ENCODE peak calls at places on chromosomes 5 and 9, in seven cellular contexts. V, C, I, P, W, Y and Z are unnamed samples.

GRCh38 chr5:149636861-149637246 is 55.6 kb downstream of the ARHGEF37 start:
- DNase-seq in C (peak; percentile 71), I (peak; percentile 90), P (peak; percentile 50), Y (peak; percentile 90), W (peak; percentile 58), V (no peak), Z (peak; percentile 73)

GRCh38 chr5:115895821-115896220 is 54.1 kb downstream of the AP3S1 start:
- DNase-seq in C (no peak), V (no peak), W (no peak), Y (no peak), I (no peak), P (no peak), Z (no peak)

GRCh38 chr5:127673401-127673800 is 24.5 kb downstream of the CTXN3 start:
- DNase-seq in Y (no peak), W (no peak), V (no peak), C (no peak), I (no peak), P (no peak), Z (no peak)

GRCh38 chr9:88652876-88653275 is 117.9 kb downstream of the NXNL2 start:
- DNase-seq in C (no peak), Y (no peak), V (no peak), P (no peak), I (no peak), W (no peak), Z (no peak)

GRCh38 chr9:131418143-131419028 is 24.5 kb downstream of the PRRC2B start:
- DNase-seq in P (no peak), I (peak; percentile 33), V (no peak), C (no peak), W (no peak), Y (no peak), Z (no peak)

GRCh38 chr9:3014164-3014563 is 170.3 kb upstream of the PUM3 start:
- DNase-seq in I (no peak), C (no peak), Y (no peak), W (no peak), P (no peak), V (no peak), Z (no peak)

GRCh38 chr9:109781541-109782197 is 1.7 kb downstream of the PALM2AKAP2 start:
- DNase-seq in C (no peak), Y (no peak), W (peak; percentile 73), P (peak; percentile 71), I (peak; percentile 19), V (no peak), Z (no peak)

GRCh38 chr9:131889437-131890244 is 149.8 kb upstream of the RAPGEF1 start:
- DNase-seq in C (no peak), Y (peak; percentile 86), W (peak; percentile 24), I (no peak), P (no peak), V (no peak), Z (no peak)

GRCh38 chr9:96027271-96028131 is 152.0 kb downstream of the ERCC6L2 start:
- DNase-seq in Y (no peak), W (no peak), C (peak; percentile 40), V (no peak), I (no peak), P (no peak), Z (no peak)

GRCh38 chr5:38382898-38383297 is 124.5 kb downstream of the EGFLAM start:
- DNase-seq in I (peak; percentile 46), Y (peak; percentile 75), V (no peak), C (peak; percentile 57), P (peak; percentile 71), W (peak; percentile 78), Z (peak; percentile 59)

GRCh38 chr5:121979691-121980090 is 17.9 kb downstream of the SRFBP1 start:
- DNase-seq in Y (no peak), W (no peak), C (no peak), I (no peak), P (no peak), V (no peak), Z (no peak)

GRCh38 chr5:155773680-155774079 is 553.3 kb upstream of the SGCD start:
- DNase-seq in I (no peak), V (no peak), Y (no peak), W (no peak), P (no peak), C (no peak), Z (no peak)

GRCh38 chr9:20297646-20298084 is 324.6 kb downstream of the MLLT3 start:
- DNase-seq in I (no peak), C (no peak), Y (no peak), V (no peak), W (no peak), P (peak; percentile 91), Z (no peak)

GRCh38 chr5:69152731-69153130 is 14.2 kb upstream of the CCNB1 start:
- DNase-seq in V (no peak), W (no peak), I (no peak), P (no peak), C (no peak), Y (no peak), Z (no peak)

GRCh38 chr5:96388186-96388585 is 44.9 kb downstream of the PCSK1 start:
- DNase-seq in P (no peak), W (no peak), Y (peak; percentile 43), I (no peak), C (no peak), V (no peak), Z (no peak)

GRCh38 chr9:138052635-138053320 is 175.2 kb downstream of the CACNA1B start:
- DNase-seq in W (peak; percentile 32), C (no peak), I (no peak), P (peak; percentile 38), Y (no peak), V (no peak), Z (no peak)

GRCh38 chr5:88484367-88484766 is 215.7 kb upstream of the TMEM161B start:
- DNase-seq in C (no peak), I (no peak), Y (no peak), V (no peak), W (no peak), P (no peak), Z (no peak)

GRCh38 chr5:54792611-54793404 is 192.6 kb downstream of the ESM1 start:
- DNase-seq in C (no peak), P (no peak), W (no peak), Y (no peak), I (no peak), V (no peak), Z (no peak)

GRCh38 chr5:154355141-154355611 is 90.6 kb upstream of the SAP30L start:
- DNase-seq in W (peak; percentile 75), P (peak; percentile 43), I (no peak), C (no peak), Y (peak; percentile 12), V (no peak), Z (no peak)

GRCh38 chr9:68974431-68974830 is 39.5 kb downstream of the PRKACG start:
- DNase-seq in Y (no peak), V (no peak), C (peak; percentile 67), P (no peak), W (no peak), I (no peak), Z (peak; percentile 66)

GRCh38 chr5:139951296-139951924 is 91.7 kb downstream of the NRG2 start:
- DNase-seq in V (no peak), W (no peak), P (no peak), I (no peak), Y (no peak), C (no peak), Z (peak; percentile 8)

GRCh38 chr9:6829027-6829426 is 71.3 kb downstream of the KDM4C start:
- DNase-seq in V (no peak), C (no peak), Y (no peak), P (no peak), I (no peak), W (no peak), Z (no peak)

GRCh38 chr5:137231535-137231934 is 267.6 kb downstream of the SPOCK1 start:
- DNase-seq in V (no peak), W (no peak), I (no peak), P (no peak), C (no peak), Y (no peak), Z (no peak)

GRCh38 chr5:62588668-62589067 is 10.0 kb downstream of the LRRC70 start:
- DNase-seq in W (no peak), Y (no peak), V (no peak), P (no peak), C (no peak), I (no peak), Z (no peak)

GRCh38 chr5:62590396-62590795 is 11.8 kb downstream of the LRRC70 start:
- DNase-seq in Y (no peak), C (no peak), W (no peak), P (no peak), I (no peak), V (no peak), Z (no peak)

GRCh38 chr5:62592558-62592957 is 13.9 kb downstream of the LRRC70 start:
- DNase-seq in C (no peak), Y (no peak), I (no peak), V (no peak), W (no peak), P (no peak), Z (no peak)

GRCh38 chr5:62587737-62588136 is 9.1 kb downstream of the LRRC70 start:
- DNase-seq in V (no peak), I (no peak), W (no peak), C (no peak), P (no peak), Y (peak; percentile 8), Z (no peak)

DNA sequence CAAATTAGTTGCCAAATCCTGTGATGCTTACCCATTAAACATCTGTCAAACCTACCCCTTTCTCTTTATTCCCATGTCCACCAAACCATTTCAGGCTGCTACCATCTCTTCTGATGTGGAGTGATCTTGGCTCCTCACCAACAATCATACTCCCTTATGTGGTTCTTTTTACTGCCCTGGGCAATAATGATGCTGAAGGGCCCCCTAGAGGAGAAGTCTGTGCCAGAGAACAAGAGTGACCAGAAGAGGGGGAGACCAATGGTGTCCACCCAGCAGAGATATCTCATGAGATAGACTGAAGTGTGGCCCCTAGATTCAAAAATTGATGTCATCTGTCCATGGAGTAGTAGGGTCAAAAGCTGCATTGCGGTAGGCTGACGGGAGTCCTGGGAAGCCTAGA is 10.9 kb downstream of the LRRC70 start:
- DNase-seq in Y (no peak), P (no peak), I (no peak), V (no peak), C (no peak), W (no peak), Z (no peak)
- TF ChIP-seq CTCF in Y (peak; percentile 20), P (no peak), I (no peak), V (no peak), C (no peak), W (no peak), Z (no peak)

GRCh38 chr5:171152382-171152781 is 156.7 kb upstream of the TLX3 start:
- DNase-seq in Y (no peak), P (no peak), W (no peak), V (no peak), C (no peak), I (no peak), Z (no peak)
- TF ChIP-seq CTCF in Y (peak; percentile 63), P (no peak), W (no peak), V (no peak), C (peak; percentile 4), I (no peak), Z (peak; percentile 3)

GRCh38 chr5:177310332-177310731 is 1.4 kb downstream of the MXD3 start:
- DNase-seq in C (no peak), Y (no peak), W (peak; percentile 68), V (no peak), P (no peak), I (no peak), Z (no peak)
- TF ChIP-seq CTCF in C (no peak), Y (no peak), W (no peak), V (no peak), P (no peak), I (no peak), Z (no peak)

DNA sequence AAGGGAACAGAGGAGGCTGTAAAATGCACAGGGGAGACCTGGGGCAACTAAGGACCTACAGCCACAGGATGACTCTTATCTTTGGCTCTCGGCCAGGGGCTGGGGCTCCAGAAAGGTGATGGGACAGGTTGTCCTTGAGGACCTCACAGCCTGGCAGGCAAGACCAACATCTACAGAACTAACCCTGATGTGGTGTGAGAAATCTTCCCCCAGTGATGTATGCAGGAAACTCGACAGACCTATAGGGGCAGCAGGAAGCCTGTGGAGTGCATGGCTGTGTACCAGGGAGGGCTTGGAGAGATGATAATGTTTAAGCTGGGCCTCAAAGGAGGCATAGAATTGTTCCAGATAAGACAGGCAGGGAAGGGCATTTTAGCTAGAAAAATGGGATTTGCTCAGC is 68.4 kb upstream of the SLC25A51 start:
- DNase-seq in C (no peak), P (no peak), I (no peak), W (peak; percentile 58), Y (no peak), V (no peak), Z (no peak)
- TF ChIP-seq CTCF in C (no peak), P (no peak), I (no peak), W (no peak), Y (peak; percentile 44), V (no peak), Z (no peak)